ENCODE peak calls at places on chromosomes 6 and 20, in six cellular contexts. One of them, this sample, is unnamed.

GRCh38 chr6:68196645-68197044 is 438.4 kb upstream of the ADGRB3 start:
- DNase-seq in breast epithelium: no peak
- DNase-seq in left ventricle myocardium inferior: no peak
- DNase-seq in CD8-positive, alpha-beta memory T cell: no peak
- DNase-seq in AG04449: no peak
- DNase-seq in CD4-positive, CD25-positive, alpha-beta regulatory T cell: no peak
- DNase-seq in this sample: peak; percentile 15

GRCh38 chr6:73566954-73567591 is 46.2 kb upstream of the EEF1A1 start:
- DNase-seq in breast epithelium: no peak
- DNase-seq in left ventricle myocardium inferior: peak; percentile 55
- DNase-seq in CD8-positive, alpha-beta memory T cell: no peak
- DNase-seq in AG04449: no peak
- DNase-seq in CD4-positive, CD25-positive, alpha-beta regulatory T cell: no peak
- DNase-seq in this sample: peak; percentile 78

GRCh38 chr20:11302436-11302835 is 615.3 kb upstream of the BTBD3 start:
- DNase-seq in breast epithelium: no peak
- DNase-seq in left ventricle myocardium inferior: no peak
- DNase-seq in CD8-positive, alpha-beta memory T cell: no peak
- DNase-seq in AG04449: no peak
- DNase-seq in CD4-positive, CD25-positive, alpha-beta regulatory T cell: no peak
- DNase-seq in this sample: peak; percentile 49

GRCh38 chr20:63032861-63033634 is 26.3 kb upstream of the BHLHE23 start:
- DNase-seq in breast epithelium: no peak
- DNase-seq in left ventricle myocardium inferior: peak; percentile 9
- DNase-seq in CD8-positive, alpha-beta memory T cell: no peak
- DNase-seq in AG04449: no peak
- DNase-seq in CD4-positive, CD25-positive, alpha-beta regulatory T cell: no peak
- DNase-seq in this sample: no peak

GRCh38 chr6:44003345-44004061 is 123.7 kb downstream of the MRPL14 start:
- DNase-seq in breast epithelium: no peak
- DNase-seq in left ventricle myocardium inferior: no peak
- DNase-seq in CD8-positive, alpha-beta memory T cell: no peak
- DNase-seq in AG04449: no peak
- DNase-seq in CD4-positive, CD25-positive, alpha-beta regulatory T cell: no peak
- DNase-seq in this sample: no peak

GRCh38 chr20:18138639-18139583 is 1.2 kb downstream of the KAT14 start:
- DNase-seq in breast epithelium: no peak
- DNase-seq in left ventricle myocardium inferior: no peak
- DNase-seq in CD8-positive, alpha-beta memory T cell: no peak
- DNase-seq in AG04449: no peak
- DNase-seq in CD4-positive, CD25-positive, alpha-beta regulatory T cell: peak; percentile 15
- DNase-seq in this sample: no peak

GRCh38 chr6:74115674-74116073 is 419.7 kb downstream of the CD109 start:
- DNase-seq in breast epithelium: no peak
- DNase-seq in left ventricle myocardium inferior: no peak
- DNase-seq in CD8-positive, alpha-beta memory T cell: no peak
- DNase-seq in AG04449: no peak
- DNase-seq in CD4-positive, CD25-positive, alpha-beta regulatory T cell: no peak
- DNase-seq in this sample: peak; percentile 15

GRCh38 chr6:56386717-56387116 is 139.3 kb upstream of the COL21A1 start:
- DNase-seq in breast epithelium: no peak
- DNase-seq in left ventricle myocardium inferior: no peak
- DNase-seq in CD8-positive, alpha-beta memory T cell: no peak
- DNase-seq in AG04449: no peak
- DNase-seq in CD4-positive, CD25-positive, alpha-beta regulatory T cell: no peak
- DNase-seq in this sample: no peak

GRCh38 chr6:159343709-159344108 is 174.5 kb downstream of the FNDC1 start:
- DNase-seq in breast epithelium: no peak
- DNase-seq in left ventricle myocardium inferior: no peak
- DNase-seq in CD8-positive, alpha-beta memory T cell: no peak
- DNase-seq in AG04449: no peak
- DNase-seq in CD4-positive, CD25-positive, alpha-beta regulatory T cell: no peak
- DNase-seq in this sample: no peak

GRCh38 chr6:139248911-139249310 is 42.9 kb downstream of the TXLNB start:
- DNase-seq in breast epithelium: no peak
- DNase-seq in left ventricle myocardium inferior: no peak
- DNase-seq in CD8-positive, alpha-beta memory T cell: no peak
- DNase-seq in AG04449: no peak
- DNase-seq in CD4-positive, CD25-positive, alpha-beta regulatory T cell: no peak
- DNase-seq in this sample: peak; percentile 10

GRCh38 chr20:47747663-47748031 is 37.6 kb downstream of the SULF2 start:
- DNase-seq in breast epithelium: no peak
- DNase-seq in left ventricle myocardium inferior: no peak
- DNase-seq in CD8-positive, alpha-beta memory T cell: no peak
- DNase-seq in AG04449: no peak
- DNase-seq in CD4-positive, CD25-positive, alpha-beta regulatory T cell: no peak
- DNase-seq in this sample: no peak

GRCh38 chr20:32602273-32602672 is 17.1 kb upstream of the NOL4L start:
- DNase-seq in breast epithelium: no peak
- DNase-seq in left ventricle myocardium inferior: no peak
- DNase-seq in CD8-positive, alpha-beta memory T cell: no peak
- DNase-seq in AG04449: no peak
- DNase-seq in CD4-positive, CD25-positive, alpha-beta regulatory T cell: no peak
- DNase-seq in this sample: no peak

GRCh38 chr6:83868639-83869038 is 9.2 kb downstream of the CYB5R4 start:
- DNase-seq in breast epithelium: no peak
- DNase-seq in left ventricle myocardium inferior: no peak
- DNase-seq in CD8-positive, alpha-beta memory T cell: no peak
- DNase-seq in AG04449: no peak
- DNase-seq in CD4-positive, CD25-positive, alpha-beta regulatory T cell: no peak
- DNase-seq in this sample: peak; percentile 43

GRCh38 chr6:162119349-162119748 is 608.2 kb downstream of the PRKN start:
- DNase-seq in breast epithelium: no peak
- DNase-seq in left ventricle myocardium inferior: peak; percentile 21
- DNase-seq in CD8-positive, alpha-beta memory T cell: no peak
- DNase-seq in AG04449: no peak
- DNase-seq in CD4-positive, CD25-positive, alpha-beta regulatory T cell: no peak
- DNase-seq in this sample: peak; percentile 70

GRCh38 chr6:74044417-74045096 is 348.6 kb downstream of the CD109 start:
- DNase-seq in breast epithelium: no peak
- DNase-seq in left ventricle myocardium inferior: no peak
- DNase-seq in CD8-positive, alpha-beta memory T cell: no peak
- DNase-seq in AG04449: no peak
- DNase-seq in CD4-positive, CD25-positive, alpha-beta regulatory T cell: no peak
- DNase-seq in this sample: peak; percentile 76

GRCh38 chr6:37481793-37482192 is 17.9 kb downstream of the CCDC167 start:
- DNase-seq in breast epithelium: no peak
- DNase-seq in left ventricle myocardium inferior: no peak
- DNase-seq in CD8-positive, alpha-beta memory T cell: no peak
- DNase-seq in AG04449: no peak
- DNase-seq in CD4-positive, CD25-positive, alpha-beta regulatory T cell: no peak
- DNase-seq in this sample: no peak

GRCh38 chr6:133466666-133467065 is 225.5 kb downstream of the EYA4 start:
- DNase-seq in breast epithelium: no peak
- DNase-seq in left ventricle myocardium inferior: no peak
- DNase-seq in CD8-positive, alpha-beta memory T cell: no peak
- DNase-seq in AG04449: no peak
- DNase-seq in CD4-positive, CD25-positive, alpha-beta regulatory T cell: no peak
- DNase-seq in this sample: no peak

DNA sequence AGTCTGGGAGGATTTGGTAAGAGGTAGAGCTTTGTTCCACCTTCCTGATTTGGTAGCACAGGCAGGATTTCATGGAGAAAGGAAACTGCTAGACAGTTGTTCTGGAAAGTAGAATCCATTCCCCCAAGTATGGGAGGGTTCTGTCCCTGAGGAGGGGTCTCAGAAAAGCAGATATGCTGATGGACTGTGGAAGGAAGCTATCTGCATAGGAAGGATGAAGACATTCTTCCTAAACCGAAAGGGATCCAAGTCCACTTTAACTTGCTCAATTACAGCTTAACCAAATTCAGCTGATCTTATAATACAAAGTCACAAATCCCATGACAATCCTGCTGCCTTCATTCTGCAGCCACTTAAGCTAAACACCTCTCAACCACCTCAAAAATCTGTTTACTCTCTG is 2.6 kb downstream of the MAN1A1 start:
- DNase-seq in breast epithelium: no peak
- DNase-seq in left ventricle myocardium inferior: no peak
- DNase-seq in CD8-positive, alpha-beta memory T cell: no peak
- DNase-seq in AG04449: no peak
- DNase-seq in CD4-positive, CD25-positive, alpha-beta regulatory T cell: no peak
- DNase-seq in this sample: no peak
- H3K4me3 ChIP-seq in breast epithelium: peak overlapping the region; percentile 92
- H3K4me3 ChIP-seq in left ventricle myocardium inferior: peak overlapping the region; percentile 94
- H3K4me3 ChIP-seq in CD8-positive, alpha-beta memory T cell: peak overlapping the region; percentile 78
- H3K4me3 ChIP-seq in AG04449: no peak overlapping the region
- H3K4me3 ChIP-seq in CD4-positive, CD25-positive, alpha-beta regulatory T cell: peak overlapping the region; percentile 75
- H3K4me3 ChIP-seq in this sample: peak overlapping the region; percentile 90

DNA sequence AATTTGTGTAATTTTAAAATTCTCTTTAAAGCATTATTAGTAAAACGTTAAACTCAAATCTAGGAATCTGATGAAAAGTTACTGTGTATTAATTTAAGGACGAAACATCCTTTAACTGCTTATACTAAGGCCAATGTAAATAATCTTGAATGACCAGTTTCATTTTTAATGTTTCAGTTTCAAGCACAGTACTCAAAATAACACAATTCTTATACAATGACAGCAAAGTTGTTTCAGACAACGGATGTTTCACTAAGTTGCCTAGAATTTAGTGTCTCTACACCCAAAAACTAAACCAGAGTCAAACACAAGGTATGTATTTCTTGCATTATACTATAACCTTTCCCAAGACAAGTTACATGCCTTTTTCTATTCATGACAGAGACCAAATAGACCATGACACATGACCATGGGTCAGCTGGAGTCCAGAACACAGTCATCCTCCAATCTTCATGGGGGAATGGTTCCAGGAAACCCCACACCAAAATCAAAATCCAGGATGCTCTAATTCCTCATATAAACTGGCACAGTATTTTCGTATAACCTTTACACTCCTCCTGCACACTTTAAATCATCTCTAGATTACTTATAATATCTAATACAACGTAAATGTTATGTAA is 7.7 kb downstream of the PHIP start:
- DNase-seq in breast epithelium: no peak
- DNase-seq in left ventricle myocardium inferior: no peak
- DNase-seq in CD8-positive, alpha-beta memory T cell: no peak
- DNase-seq in AG04449: no peak
- DNase-seq in CD4-positive, CD25-positive, alpha-beta regulatory T cell: no peak
- DNase-seq in this sample: no peak
- H3K4me3 ChIP-seq in breast epithelium: no peak overlapping the region
- H3K4me3 ChIP-seq in left ventricle myocardium inferior: no peak overlapping the region
- H3K4me3 ChIP-seq in CD8-positive, alpha-beta memory T cell: no peak overlapping the region
- H3K4me3 ChIP-seq in AG04449: no peak overlapping the region
- H3K4me3 ChIP-seq in CD4-positive, CD25-positive, alpha-beta regulatory T cell: no peak overlapping the region
- H3K4me3 ChIP-seq in this sample: no peak overlapping the region

DNA sequence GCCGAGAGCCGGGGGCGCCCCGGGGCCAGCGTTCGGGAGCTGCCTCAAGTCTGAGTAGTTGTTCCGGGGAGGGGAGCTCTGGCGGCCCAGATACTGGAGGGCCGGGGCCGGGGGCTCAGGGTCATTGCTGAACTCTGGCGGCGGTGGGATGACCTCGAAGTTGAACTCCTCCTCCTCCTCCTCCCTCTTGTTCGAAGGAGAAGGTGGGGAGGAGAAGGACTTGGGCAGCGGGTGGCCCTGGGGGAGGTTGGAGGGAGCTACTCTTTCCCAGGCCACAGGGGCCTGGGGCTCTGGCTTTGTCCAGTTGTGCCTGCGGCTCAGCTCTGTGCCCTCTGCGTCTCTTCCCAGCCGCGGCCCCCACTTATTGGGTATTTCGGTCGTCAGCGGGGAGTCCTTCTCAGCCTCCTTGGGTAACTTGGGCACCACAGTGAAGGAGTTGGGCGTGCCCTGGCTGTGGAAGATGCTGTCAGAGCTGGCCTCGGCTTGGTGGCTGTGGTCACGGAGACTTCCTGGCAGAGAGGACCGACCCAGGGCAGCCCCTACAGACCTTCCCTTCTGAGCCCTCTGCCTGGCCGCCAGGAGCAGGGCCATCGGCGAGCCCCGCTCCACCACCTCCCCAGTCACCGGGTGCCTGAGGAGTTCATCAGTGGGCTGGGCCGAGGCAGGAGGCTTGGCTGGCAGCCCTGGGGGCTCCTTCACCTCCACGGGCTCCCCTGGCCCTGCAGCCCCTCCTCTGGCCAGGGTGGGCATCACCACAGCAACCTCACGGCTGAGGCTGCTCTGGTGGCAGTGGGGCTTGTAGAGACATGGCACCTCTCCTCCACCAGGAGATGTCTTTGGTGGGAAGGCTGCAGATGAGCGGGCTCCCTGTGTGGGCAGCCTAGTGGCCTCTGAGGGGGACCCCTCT is 37.4 kb downstream of the C6orf132 start:
- DNase-seq in breast epithelium: no peak
- DNase-seq in left ventricle myocardium inferior: no peak
- DNase-seq in CD8-positive, alpha-beta memory T cell: no peak
- DNase-seq in AG04449: no peak
- DNase-seq in CD4-positive, CD25-positive, alpha-beta regulatory T cell: no peak
- DNase-seq in this sample: no peak
- H3K4me3 ChIP-seq in breast epithelium: peak overlapping the region; percentile 38
- H3K4me3 ChIP-seq in left ventricle myocardium inferior: peak overlapping the region; percentile 67
- H3K4me3 ChIP-seq in CD8-positive, alpha-beta memory T cell: peak overlapping the region; percentile 66
- H3K4me3 ChIP-seq in AG04449: no peak overlapping the region
- H3K4me3 ChIP-seq in CD4-positive, CD25-positive, alpha-beta regulatory T cell: no peak overlapping the region
- H3K4me3 ChIP-seq in this sample: no peak overlapping the region

DNA sequence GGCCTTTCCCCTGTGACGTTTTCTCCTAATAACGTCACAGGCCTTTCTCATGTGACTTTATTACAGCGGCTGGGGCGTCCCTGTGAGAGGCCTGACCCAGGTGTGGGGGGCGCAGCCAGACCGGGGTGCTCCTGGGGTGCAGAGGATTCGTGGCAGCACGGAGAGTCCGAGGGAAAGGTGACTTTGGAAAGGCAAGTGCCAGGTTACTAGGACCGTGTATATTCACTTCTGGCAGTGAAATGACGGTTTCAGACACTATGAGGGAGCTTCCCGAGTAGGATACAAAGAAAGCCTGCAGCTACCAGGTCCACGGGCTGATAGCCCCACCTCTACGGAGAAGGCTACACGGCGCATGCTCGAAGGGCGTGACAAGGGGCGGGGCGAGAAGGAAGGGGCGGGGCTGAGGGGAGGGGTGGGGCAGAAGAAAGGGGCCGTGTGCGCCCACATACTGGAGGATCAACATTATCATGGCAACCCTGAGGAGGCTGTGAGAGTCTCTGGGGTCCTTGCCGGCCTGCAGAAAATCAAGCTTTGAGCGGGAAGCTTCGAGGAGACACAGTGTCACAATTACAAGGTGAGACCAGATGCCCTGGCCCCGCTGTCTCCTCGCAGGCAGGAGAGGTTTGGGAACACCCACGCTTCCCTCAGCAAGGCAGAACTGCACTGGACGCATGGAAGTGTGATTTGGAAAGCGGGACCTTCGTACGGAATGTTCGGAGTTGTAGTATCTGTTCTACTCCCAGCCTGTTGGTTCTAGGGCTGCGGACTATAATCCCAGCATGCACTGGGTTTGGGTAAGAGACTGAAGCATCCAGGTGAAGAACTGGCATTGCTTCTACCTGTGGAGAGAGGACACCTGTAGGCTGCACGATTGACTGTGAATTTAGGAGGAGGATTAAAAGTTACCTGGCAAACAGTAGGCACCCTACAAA is 54.4 kb upstream of the ZNF337 start:
- DNase-seq in breast epithelium: no peak
- DNase-seq in left ventricle myocardium inferior: peak; percentile 53
- DNase-seq in CD8-positive, alpha-beta memory T cell: peak; percentile 56
- DNase-seq in AG04449: no peak
- DNase-seq in CD4-positive, CD25-positive, alpha-beta regulatory T cell: peak; percentile 56
- DNase-seq in this sample: peak; percentile 78
- H3K4me3 ChIP-seq in breast epithelium: peak overlapping the region; percentile 51
- H3K4me3 ChIP-seq in left ventricle myocardium inferior: peak overlapping the region; percentile 68
- H3K4me3 ChIP-seq in CD8-positive, alpha-beta memory T cell: peak overlapping the region; percentile 74
- H3K4me3 ChIP-seq in AG04449: peak overlapping the region; percentile 50
- H3K4me3 ChIP-seq in CD4-positive, CD25-positive, alpha-beta regulatory T cell: peak overlapping the region; percentile 69
- H3K4me3 ChIP-seq in this sample: peak overlapping the region; percentile 67

This sample was measured in foreskin fibroblast.